ENCODE peak calls at places on chromosomes 16 and 17, in five cellular contexts. U is mammary epithelial cell, I is hepatocyte, J is OCI-LY7, T is PC-9. L is an unnamed sample.

GRCh38 chr16:3698941-3699340 is 18.4 kb downstream of the TRAP1 start:
- DNase-seq in U (no peak), I (no peak), J (no peak), T (no peak), L (peak)

GRCh38 chr17:72004011-72004427 is 116.8 kb upstream of the SOX9 start:
- DNase-seq in U (no peak), I (no peak), J (no peak), T (no peak), L (peak)

GRCh38 chr16:14263011-14263410 is 191.9 kb downstream of the MRTFB start:
- DNase-seq in U (no peak), I (no peak), J (no peak), T (no peak), L (no peak)

GRCh38 chr17:21005803-21006202 is 37.0 kb downstream of the USP22 start:
- DNase-seq in U (no peak), I (no peak), J (no peak), T (no peak), L (peak)

GRCh38 chr17:31571124-31571892 is 179.8 kb downstream of the RAB11FIP4 start:
- DNase-seq in U (peak), I (peak), J (no peak), T (peak), L (peak)

GRCh38 chr17:52106638-52107261 is 51.8 kb downstream of the CA10 start:
- DNase-seq in U (peak), I (peak), J (peak), T (peak), L (peak)

GRCh38 chr17:75440738-75441448 is 15.5 kb upstream of the TMEM94 start:
- DNase-seq in U (no peak), I (no peak), J (no peak), T (no peak), L (no peak)

GRCh38 chr17:27340575-27340974 is 46.7 kb downstream of the WSB1 start:
- DNase-seq in U (no peak), I (no peak), J (no peak), T (no peak), L (no peak)

GRCh38 chr17:7508150-7508549 is 24.0 kb downstream of the POLR2A start:
- DNase-seq in U (no peak), I (no peak), J (no peak), T (no peak), L (no peak)

GRCh38 chr17:3917391-3917931 is 1.2 kb upstream of the P2RX1 start:
- DNase-seq in U (no peak), I (peak), J (no peak), T (peak), L (peak)

GRCh38 chr17:3886776-3887175 is 6.1 kb downstream of the CAMKK1 start:
- DNase-seq in U (no peak), I (no peak), J (no peak), T (no peak), L (no peak)

GRCh38 chr17:7833011-7833794 is 814 bp upstream of the KDM6B start:
- DNase-seq in U (no peak), I (peak), J (no peak), T (no peak), L (no peak)

GRCh38 chr17:66040402-66040801 is 151.5 kb downstream of the CEP112 start:
- DNase-seq in U (no peak), I (no peak), J (no peak), T (no peak), L (no peak)

GRCh38 chr16:49277766-49278566 is 3.7 kb downstream of the CBLN1 start:
- DNase-seq in U (no peak), I (no peak), J (no peak), T (no peak), L (no peak)

GRCh38 chr16:80806957-80807356 is 2.6 kb upstream of the CDYL2 start:
- DNase-seq in U (peak), I (no peak), J (no peak), T (no peak), L (peak)

GRCh38 chr16:1199342-1200013 is 25.6 kb downstream of the TPSG1 start:
- DNase-seq in U (no peak), I (no peak), J (no peak), T (no peak), L (no peak)

GRCh38 chr16:12320298-12320706 is 343.8 kb downstream of the SNX29 start:
- DNase-seq in U (no peak), I (no peak), J (peak), T (no peak), L (peak)

GRCh38 chr16:59634951-59635350 is 900.8 kb upstream of the GOT2 start:
- DNase-seq in U (no peak), I (no peak), J (no peak), T (no peak), L (peak)

GRCh38 chr17:45857977-45858708 is 13.5 kb downstream of the SPPL2C start:
- DNase-seq in U (peak), I (peak), J (no peak), T (peak), L (peak)

GRCh38 chr17:63382136-63382535 is 64.0 kb downstream of the CYB561 start:
- DNase-seq in U (no peak), I (no peak), J (no peak), T (no peak), L (peak)

GRCh38 chr17:30395398-30396022 is 16.8 kb downstream of the CPD start:
- DNase-seq in U (no peak), I (no peak), J (no peak), T (no peak), L (no peak)

GRCh38 chr17:56718515-56718914 is 115.2 kb downstream of the C17orf67 start:
- DNase-seq in U (no peak), I (no peak), J (peak), T (no peak), L (no peak)

GRCh38 chr17:56717471-56717870 is 116.2 kb downstream of the C17orf67 start:
- DNase-seq in U (peak), I (no peak), J (no peak), T (no peak), L (no peak)

GRCh38 chr17:56710986-56711385 is 117.5 kb downstream of the NOG start:
- DNase-seq in U (peak), I (no peak), J (no peak), T (peak), L (no peak)

DNA sequence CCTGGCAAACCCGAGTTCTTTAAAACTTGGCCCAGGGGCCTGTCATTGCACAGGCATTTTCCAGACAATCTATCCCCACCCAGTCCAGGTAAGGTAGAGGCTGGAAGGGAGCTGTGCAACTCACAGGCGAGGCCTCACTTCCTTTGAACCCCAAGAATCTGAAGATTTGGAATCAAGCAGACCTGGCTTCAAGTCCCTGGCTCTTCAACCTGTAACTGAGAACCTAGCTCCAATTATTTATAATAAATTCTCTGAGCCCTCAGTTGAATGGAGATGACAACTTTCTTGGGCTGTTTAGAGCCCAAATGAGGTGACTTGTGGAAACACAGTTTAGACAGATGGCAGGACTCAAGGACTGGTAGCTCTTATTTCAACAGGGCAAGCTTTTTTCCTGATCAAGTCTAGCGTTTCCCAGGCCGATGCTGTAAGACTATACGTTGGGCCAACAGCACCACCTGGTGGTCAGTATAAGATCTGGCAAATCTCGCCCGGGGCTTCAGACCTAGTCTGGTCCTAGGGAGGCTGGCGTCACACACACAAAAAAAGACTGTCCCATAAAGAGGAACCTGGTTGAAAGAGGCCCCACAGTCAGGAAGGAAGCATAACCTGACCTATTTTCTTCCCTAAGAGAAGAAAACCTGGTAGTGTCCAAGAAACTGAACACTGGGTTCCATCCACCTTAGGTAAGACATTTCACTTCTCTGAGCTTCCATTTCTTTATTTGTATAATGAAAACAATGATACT is 117.9 kb downstream of the C17orf67 start:
- DNase-seq in U (peak), I (peak), J (peak), T (peak), L (peak)
- H3K4me2 ChIP-seq in U (no peak), I (no peak), J (no peak), T (peak), L (no peak)

DNA sequence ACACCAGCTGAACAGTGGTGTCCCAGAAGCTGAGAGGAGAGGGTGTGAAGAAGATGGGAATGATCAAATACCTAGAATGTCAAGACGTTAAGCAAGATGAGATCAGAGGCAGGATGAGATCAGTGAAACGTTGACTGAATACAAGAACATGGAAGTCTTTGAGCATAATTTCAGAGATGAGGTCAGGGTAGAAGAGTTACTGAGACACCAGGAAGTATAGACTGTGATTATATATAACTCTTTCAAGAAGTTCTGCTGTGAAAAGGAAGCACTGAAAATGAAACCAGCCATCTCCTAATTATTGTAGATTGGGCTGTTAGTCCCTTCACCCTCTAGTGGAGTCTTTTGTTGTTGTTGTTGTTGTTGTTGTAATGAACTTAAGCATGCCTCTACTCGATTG is 9.1 kb downstream of the SHCBP1 start:
- DNase-seq in U (no peak), I (no peak), J (no peak), T (no peak), L (no peak)
- H3K4me2 ChIP-seq in U (no peak), I (no peak), J (no peak), T (no peak), L (peak)

DNA sequence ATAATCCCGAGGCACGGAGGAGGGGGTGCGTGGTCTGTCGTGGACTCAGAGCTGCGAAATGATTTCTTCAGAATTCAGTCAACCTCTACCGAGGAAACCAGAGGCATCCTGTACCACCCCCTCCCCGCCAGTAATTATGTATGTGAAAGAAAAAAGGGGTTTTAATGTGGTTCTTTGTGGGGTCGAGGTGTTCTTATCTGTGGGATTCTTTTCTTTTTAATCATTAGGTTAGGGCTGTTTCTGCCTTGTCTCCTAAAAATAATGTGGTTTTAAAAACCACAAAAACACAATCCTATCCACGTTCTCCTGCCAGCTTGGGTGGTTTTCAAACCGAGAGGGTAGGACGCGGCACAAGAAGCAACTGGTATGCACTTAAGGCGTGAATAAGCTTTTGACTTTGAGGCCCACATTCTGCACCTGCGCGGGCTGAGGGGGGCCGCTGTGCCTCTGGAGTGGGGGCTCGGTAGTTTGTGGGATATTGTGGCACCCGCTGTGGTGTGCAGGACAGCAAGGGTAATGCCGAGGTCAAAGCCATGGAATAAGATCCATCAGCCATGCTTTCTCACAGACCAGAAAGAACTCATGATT is 1.0 kb downstream of the SLC47A1 start:
- DNase-seq in U (peak), I (no peak), J (no peak), T (no peak), L (no peak)
- H3K4me2 ChIP-seq in U (peak), I (peak), J (no peak), T (peak), L (no peak)

DNA sequence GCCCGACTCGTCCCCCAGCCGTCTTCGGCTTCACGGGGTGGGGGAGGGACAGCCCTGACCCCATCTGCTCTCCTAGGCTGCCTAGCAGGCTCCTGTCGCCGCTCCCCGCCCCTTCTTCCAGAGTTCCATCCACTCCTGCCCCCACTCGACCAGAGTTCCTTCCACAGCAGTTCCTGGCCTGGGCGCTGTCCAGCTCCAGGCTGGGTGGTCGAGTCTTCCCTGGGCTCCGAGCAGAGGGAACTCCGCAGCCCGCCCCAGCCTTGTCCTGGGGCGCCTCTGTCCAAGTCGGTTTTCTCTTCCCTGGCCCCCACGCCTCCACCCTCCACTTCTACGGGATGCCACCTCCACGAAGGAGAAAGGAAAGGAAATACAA is 1.4 kb downstream of the PYY start:
- DNase-seq in U (no peak), I (peak), J (no peak), T (no peak), L (no peak)
- H3K4me2 ChIP-seq in U (no peak), I (peak), J (no peak), T (no peak), L (no peak)

GRCh38 chr17:76504117-76504516 is 2.9 kb upstream of the RHBDF2 start:
- DNase-seq in U (no peak), I (peak), J (peak), T (no peak), L (no peak)

GRCh38 chr17:76501827-76502307 is 644 bp upstream of the RHBDF2 start:
- DNase-seq in U (no peak), I (peak), J (no peak), T (no peak), L (no peak)

GRCh38 chr17:76501018-76501826 is at the start of gene RHBDF2:
- DNase-seq in U (peak), I (peak), J (peak), T (peak), L (peak)

GRCh38 chr17:76500745-76501017 is 542 bp downstream of the RHBDF2 start:
- DNase-seq in U (no peak), I (no peak), J (peak), T (no peak), L (no peak)

GRCh38 chr17:76502326-76503211 is 1.3 kb upstream of the RHBDF2 start:
- DNase-seq in U (no peak), I (peak), J (no peak), T (no peak), L (no peak)
- H3K4me2 ChIP-seq in U (no peak), I (no peak), J (peak), T (no peak), L (no peak)

L was measured in fibroblast of lung.